ENCODE peak calls at places on chromosomes 3 and 15, in nine cellular contexts. B is body of pancreas; T is cardiac fibroblast; R is neuronal stem cell; X is GM23338; Y is HCT116; V is OCI-LY7; C is CD4-positive, alpha-beta memory T cell; O is lower lobe of right lung. N is an unnamed sample.

GRCh38 chr3:182810574-182811268 is 17.4 kb downstream of the ATP11B start:
- DNase-seq in B (no peak), Y (no peak), C (no peak), R (no peak), X (no peak), V (no peak), O (no peak), T (no peak), N (no peak)

GRCh38 chr15:93111451-93111850 is 22.4 kb upstream of the RGMA start:
- DNase-seq in X (no peak), R (no peak), O (no peak), C (no peak), V (no peak), T (no peak), B (no peak), Y (no peak), N (no peak)

GRCh38 chr3:52082951-52083350 is 26.6 kb upstream of the DUSP7 start:
- DNase-seq in R (no peak), Y (no peak), T (no peak), O (no peak), V (no peak), B (no peak), X (no peak), C (no peak), N (no peak)

GRCh38 chr15:80549191-80549590 is 145.0 kb downstream of the ARNT2 start:
- DNase-seq in R (no peak), Y (no peak), T (peak; percentile 72), C (no peak), B (no peak), O (no peak), X (no peak), V (no peak), N (peak; percentile 64)

GRCh38 chr3:12508316-12508715 is 24.0 kb downstream of the TSEN2 start:
- DNase-seq in O (no peak), Y (no peak), X (no peak), R (no peak), C (no peak), B (no peak), V (no peak), T (peak; percentile 95), N (peak; percentile 66)

GRCh38 chr15:48076454-48076853 is 44.3 kb upstream of the SLC24A5 start:
- DNase-seq in O (no peak), Y (no peak), C (no peak), X (no peak), V (no peak), T (no peak), B (no peak), R (no peak), N (no peak)

GRCh38 chr3:155995525-155996370 is 124.6 kb upstream of the KCNAB1 start:
- DNase-seq in Y (peak; percentile 54), C (peak; percentile 12), V (peak; percentile 22), B (peak; percentile 7), R (peak; percentile 20), X (peak; percentile 69), O (no peak), T (peak; percentile 80), N (peak; percentile 14)

GRCh38 chr15:57353317-57353804 is 22.9 kb upstream of the CGNL1 start:
- DNase-seq in R (no peak), T (no peak), X (peak; percentile 38), O (no peak), V (no peak), B (no peak), C (no peak), Y (no peak), N (no peak)

GRCh38 chr3:78830466-78830865 is 937.3 kb downstream of the ROBO1 start:
- DNase-seq in V (no peak), O (no peak), T (no peak), B (no peak), C (no peak), X (no peak), R (no peak), Y (no peak), N (no peak)

GRCh38 chr3:189551007-189551406 is 80.2 kb upstream of the TP63 start:
- DNase-seq in B (no peak), Y (no peak), X (no peak), O (no peak), C (no peak), T (no peak), V (no peak), R (no peak), N (no peak)

GRCh38 chr3:17742092-17742836 is at the start of gene TBC1D5:
- DNase-seq in R (peak; percentile 94), V (peak; percentile 98), T (peak; percentile 99), C (peak; percentile 89), Y (peak; percentile 96), B (peak; percentile 97), O (peak; percentile 98), X (peak; percentile 95), N (peak; percentile 86)

GRCh38 chr3:65234499-65234898 is 546.7 kb upstream of the ADAMTS9 start:
- DNase-seq in V (no peak), X (no peak), Y (no peak), B (no peak), R (no peak), C (no peak), O (no peak), T (no peak), N (no peak)

GRCh38 chr3:140224307-140224706 is 289.3 kb downstream of the CLSTN2 start:
- DNase-seq in O (no peak), V (no peak), T (no peak), R (no peak), B (no peak), Y (no peak), C (no peak), X (no peak), N (no peak)

GRCh38 chr15:98382139-98382538 is 266.2 kb upstream of the IGF1R start:
- DNase-seq in T (no peak), V (no peak), C (no peak), Y (no peak), R (no peak), O (no peak), B (no peak), X (peak; percentile 75), N (no peak)

GRCh38 chr15:83248151-83248851 is 36.2 kb downstream of the BNC1 start:
- DNase-seq in V (peak; percentile 65), C (peak; percentile 18), R (peak; percentile 85), B (peak; percentile 12), X (peak; percentile 90), T (peak; percentile 82), Y (peak; percentile 67), O (no peak), N (peak; percentile 59)

GRCh38 chr3:133301194-133301593 is 98.7 kb upstream of the BFSP2 start:
- DNase-seq in B (no peak), O (no peak), X (no peak), T (peak; percentile 40), Y (no peak), C (no peak), R (no peak), V (no peak), N (peak; percentile 59)

GRCh38 chr3:107216229-107216628 is 161.0 kb upstream of the CCDC54 start:
- DNase-seq in B (no peak), R (no peak), O (no peak), X (no peak), V (no peak), C (no peak), T (no peak), Y (no peak), N (no peak)

GRCh38 chr3:107217161-107217560 is 160.1 kb upstream of the CCDC54 start:
- DNase-seq in X (no peak), Y (peak; percentile 91), V (no peak), T (peak; percentile 96), O (no peak), R (no peak), C (no peak), B (no peak), N (peak; percentile 77)

GRCh38 chr3:107212709-107213664 is 164.3 kb upstream of the CCDC54 start:
- DNase-seq in O (no peak), C (no peak), X (no peak), R (no peak), B (no peak), V (no peak), T (peak; percentile 61), Y (no peak), N (no peak)

GRCh38 chr3:107218864-107219269 is 158.4 kb upstream of the CCDC54 start:
- DNase-seq in V (no peak), X (no peak), O (no peak), B (no peak), T (peak; percentile 63), Y (no peak), C (no peak), R (no peak), N (no peak)

DNA sequence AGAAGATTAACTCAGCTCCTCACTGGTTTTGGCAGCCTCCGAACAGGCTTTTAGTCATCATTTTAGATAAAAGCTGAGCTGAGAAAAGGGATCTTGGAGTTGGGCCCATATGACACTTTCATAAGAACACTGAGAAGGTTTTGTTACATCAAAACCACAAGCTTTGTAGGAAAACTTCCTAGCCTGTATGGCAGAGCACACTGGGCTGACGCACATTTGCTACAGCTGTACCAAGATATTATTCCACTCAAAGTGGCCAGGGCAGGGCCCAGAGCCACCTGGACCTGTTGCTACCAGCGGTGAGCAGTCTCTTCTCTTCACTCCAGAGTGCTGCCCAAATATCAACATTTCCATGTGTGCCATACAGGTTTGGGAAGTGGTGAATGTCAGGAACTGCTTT is 160.5 kb upstream of the CCDC54 start:
- DNase-seq in Y (no peak), R (no peak), X (no peak), T (peak; percentile 98), C (no peak), O (no peak), B (no peak), V (no peak), N (no peak)
- H3K4me3 ChIP-seq in Y (peak overlapping the region; percentile 23), R (no peak overlapping the region), X (no peak overlapping the region), T (no peak overlapping the region), C (no peak overlapping the region), O (no peak overlapping the region), B (no peak overlapping the region), V (no peak overlapping the region), N (no peak overlapping the region)

GRCh38 chr3:100407977-100408532 is 6.7 kb downstream of the LNP1 start:
- DNase-seq in V (no peak), R (no peak), Y (no peak), X (peak; percentile 21), C (no peak), O (no peak), T (no peak), B (no peak), N (no peak)
- H3K4me3 ChIP-seq in V (no peak overlapping the region), R (no peak overlapping the region), Y (no peak overlapping the region), X (no peak overlapping the region), C (no peak overlapping the region), O (no peak overlapping the region), T (no peak overlapping the region), B (no peak overlapping the region), N (no peak overlapping the region)

GRCh38 chr3:123678108-123678511 is 93.3 kb upstream of the HACD2 start:
- DNase-seq in R (no peak), V (no peak), B (no peak), C (no peak), O (no peak), T (peak; percentile 61), Y (no peak), X (no peak), N (peak; percentile 33)
- H3K4me3 ChIP-seq in R (no peak overlapping the region), V (no peak overlapping the region), B (no peak overlapping the region), C (no peak overlapping the region), O (no peak overlapping the region), T (no peak overlapping the region), Y (no peak overlapping the region), X (no peak overlapping the region), N (no peak overlapping the region)

DNA sequence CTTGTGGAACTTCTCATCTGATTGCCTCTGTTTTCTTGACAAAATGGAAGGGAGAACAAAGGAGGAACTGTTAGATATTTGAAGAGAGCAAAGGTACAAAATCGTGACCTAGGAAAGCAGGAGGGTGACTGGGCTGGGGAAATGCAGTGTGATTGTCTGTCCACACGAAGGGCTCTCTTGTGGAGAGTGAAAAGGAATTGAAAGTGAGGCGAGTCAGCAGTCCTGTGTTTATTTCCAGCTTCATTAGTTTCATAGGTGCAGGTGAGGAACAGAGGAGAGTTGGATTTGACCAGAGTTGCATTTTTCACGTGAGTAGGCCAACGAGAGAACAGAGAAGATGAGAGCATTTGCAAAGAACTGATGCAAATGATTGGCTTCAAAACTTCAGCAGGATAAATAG is 336.4 kb upstream of the SATB1 start:
- DNase-seq in O (no peak), X (no peak), Y (no peak), C (no peak), V (peak; percentile 60), T (no peak), B (no peak), R (no peak), N (no peak)
- H3K4me3 ChIP-seq in O (no peak overlapping the region), X (no peak overlapping the region), Y (no peak overlapping the region), C (no peak overlapping the region), V (no peak overlapping the region), T (no peak overlapping the region), B (no peak overlapping the region), R (no peak overlapping the region), N (no peak overlapping the region)